ENCODE peak calls at places on chromosomes 7 and 10, in four cellular contexts. One of them, this sample, is unnamed.

GRCh38 chr7:51927738-51928137 is 611.1 kb upstream of the COBL start:
- DNase-seq in CD4-positive, CD25-positive, alpha-beta regulatory T cell: no peak
- DNase-seq in small intestine: no peak
- DNase-seq in tibial artery: no peak
- DNase-seq in this sample: no peak

GRCh38 chr10:61897671-61898434 is 3.6 kb upstream of the ARID5B start:
- DNase-seq in CD4-positive, CD25-positive, alpha-beta regulatory T cell: peak
- DNase-seq in small intestine: peak
- DNase-seq in tibial artery: no peak
- DNase-seq in this sample: peak

GRCh38 chr10:13348216-13349017 is at the start of gene SEPHS1:
- DNase-seq in CD4-positive, CD25-positive, alpha-beta regulatory T cell: peak
- DNase-seq in small intestine: peak
- DNase-seq in tibial artery: peak
- DNase-seq in this sample: peak

GRCh38 chr7:29384277-29384676 is 179.4 kb upstream of the PRR15 start:
- DNase-seq in CD4-positive, CD25-positive, alpha-beta regulatory T cell: no peak
- DNase-seq in small intestine: no peak
- DNase-seq in tibial artery: no peak
- DNase-seq in this sample: no peak

GRCh38 chr10:6140141-6140841 is 51.5 kb downstream of the RBM17 start:
- DNase-seq in CD4-positive, CD25-positive, alpha-beta regulatory T cell: peak
- DNase-seq in small intestine: no peak
- DNase-seq in tibial artery: no peak
- DNase-seq in this sample: no peak

GRCh38 chr7:78279035-78279434 is 480.5 kb downstream of the PHTF2 start:
- DNase-seq in CD4-positive, CD25-positive, alpha-beta regulatory T cell: no peak
- DNase-seq in small intestine: no peak
- DNase-seq in tibial artery: no peak
- DNase-seq in this sample: no peak

GRCh38 chr10:127875916-127876315 is 16.8 kb downstream of the CLRN3 start:
- DNase-seq in CD4-positive, CD25-positive, alpha-beta regulatory T cell: no peak
- DNase-seq in small intestine: no peak
- DNase-seq in tibial artery: no peak
- DNase-seq in this sample: no peak

GRCh38 chr7:56181010-56181409 is 64.8 kb upstream of the NUPR2 start:
- DNase-seq in CD4-positive, CD25-positive, alpha-beta regulatory T cell: no peak
- DNase-seq in small intestine: no peak
- DNase-seq in tibial artery: no peak
- DNase-seq in this sample: no peak

GRCh38 chr7:4282434-4283223 is 399.5 kb upstream of the FOXK1 start:
- DNase-seq in CD4-positive, CD25-positive, alpha-beta regulatory T cell: no peak
- DNase-seq in small intestine: no peak
- DNase-seq in tibial artery: no peak
- DNase-seq in this sample: no peak

GRCh38 chr7:128732521-128733277 is 6.5 kb upstream of the CALU start:
- DNase-seq in CD4-positive, CD25-positive, alpha-beta regulatory T cell: no peak
- DNase-seq in small intestine: no peak
- DNase-seq in tibial artery: no peak
- DNase-seq in this sample: no peak

GRCh38 chr10:54009672-54010071 is 791.4 kb downstream of the PCDH15 start:
- DNase-seq in CD4-positive, CD25-positive, alpha-beta regulatory T cell: no peak
- DNase-seq in small intestine: no peak
- DNase-seq in tibial artery: no peak
- DNase-seq in this sample: no peak

GRCh38 chr7:36287371-36288241 is 102.1 kb upstream of the ANLN start:
- DNase-seq in CD4-positive, CD25-positive, alpha-beta regulatory T cell: peak
- DNase-seq in small intestine: peak
- DNase-seq in tibial artery: no peak
- DNase-seq in this sample: no peak

GRCh38 chr7:113875224-113875623 is 43.6 kb downstream of the PPP1R3A start:
- DNase-seq in CD4-positive, CD25-positive, alpha-beta regulatory T cell: no peak
- DNase-seq in small intestine: no peak
- DNase-seq in tibial artery: no peak
- DNase-seq in this sample: no peak

GRCh38 chr7:141001561-141001960 is 13.2 kb downstream of the MRPS33 start:
- DNase-seq in CD4-positive, CD25-positive, alpha-beta regulatory T cell: no peak
- DNase-seq in small intestine: peak
- DNase-seq in tibial artery: no peak
- DNase-seq in this sample: no peak

GRCh38 chr7:87920578-87920977 is 13.5 kb upstream of the ADAM22 start:
- DNase-seq in CD4-positive, CD25-positive, alpha-beta regulatory T cell: no peak
- DNase-seq in small intestine: no peak
- DNase-seq in tibial artery: no peak
- DNase-seq in this sample: no peak

GRCh38 chr7:152459724-152460251 is 24.0 kb upstream of the KMT2C start:
- DNase-seq in CD4-positive, CD25-positive, alpha-beta regulatory T cell: no peak
- DNase-seq in small intestine: no peak
- DNase-seq in tibial artery: no peak
- DNase-seq in this sample: no peak

GRCh38 chr7:131110294-131111080 is 217.2 kb upstream of the MKLN1 start:
- DNase-seq in CD4-positive, CD25-positive, alpha-beta regulatory T cell: no peak
- DNase-seq in small intestine: peak
- DNase-seq in tibial artery: peak
- DNase-seq in this sample: no peak

GRCh38 chr10:24670964-24671670 is 52.6 kb downstream of the ARHGAP21 start:
- DNase-seq in CD4-positive, CD25-positive, alpha-beta regulatory T cell: no peak
- DNase-seq in small intestine: no peak
- DNase-seq in tibial artery: no peak
- DNase-seq in this sample: no peak

GRCh38 chr7:158017226-158018060 is 570.2 kb downstream of the PTPRN2 start:
- DNase-seq in CD4-positive, CD25-positive, alpha-beta regulatory T cell: no peak
- DNase-seq in small intestine: no peak
- DNase-seq in tibial artery: peak
- DNase-seq in this sample: no peak

GRCh38 chr10:71970331-71970730 is 6.1 kb downstream of the CHST3 start:
- DNase-seq in CD4-positive, CD25-positive, alpha-beta regulatory T cell: no peak
- DNase-seq in small intestine: no peak
- DNase-seq in tibial artery: no peak
- DNase-seq in this sample: no peak

GRCh38 chr7:125491137-125491536 is 561.5 kb upstream of the POT1 start:
- DNase-seq in CD4-positive, CD25-positive, alpha-beta regulatory T cell: no peak
- DNase-seq in small intestine: no peak
- DNase-seq in tibial artery: no peak
- DNase-seq in this sample: no peak

GRCh38 chr10:37975407-37975991 is 948 bp downstream of the ZNF25 start:
- DNase-seq in CD4-positive, CD25-positive, alpha-beta regulatory T cell: peak
- DNase-seq in small intestine: peak
- DNase-seq in tibial artery: no peak
- DNase-seq in this sample: no peak

GRCh38 chr10:127345231-127345965 is 149.0 kb upstream of the INSYN2A start:
- DNase-seq in CD4-positive, CD25-positive, alpha-beta regulatory T cell: no peak
- DNase-seq in small intestine: no peak
- DNase-seq in tibial artery: no peak
- DNase-seq in this sample: no peak

GRCh38 chr10:74917481-74918077 is 91.2 kb downstream of the KAT6B start:
- DNase-seq in CD4-positive, CD25-positive, alpha-beta regulatory T cell: no peak
- DNase-seq in small intestine: peak
- DNase-seq in tibial artery: no peak
- DNase-seq in this sample: no peak

GRCh38 chr7:74569501-74570075 is 87.9 kb upstream of the GTF2I start:
- DNase-seq in CD4-positive, CD25-positive, alpha-beta regulatory T cell: peak
- DNase-seq in small intestine: no peak
- DNase-seq in tibial artery: no peak
- DNase-seq in this sample: no peak

GRCh38 chr10:86962136-86962980 is 4.0 kb downstream of the SNCG start:
- DNase-seq in CD4-positive, CD25-positive, alpha-beta regulatory T cell: no peak
- DNase-seq in small intestine: no peak
- DNase-seq in tibial artery: peak
- DNase-seq in this sample: no peak

GRCh38 chr10:1360011-1360580 is 303.9 kb downstream of the WDR37 start:
- DNase-seq in CD4-positive, CD25-positive, alpha-beta regulatory T cell: peak
- DNase-seq in small intestine: no peak
- DNase-seq in tibial artery: no peak
- DNase-seq in this sample: no peak

GRCh38 chr10:95533590-95533989 is 27.6 kb downstream of the SORBS1 start:
- DNase-seq in CD4-positive, CD25-positive, alpha-beta regulatory T cell: no peak
- DNase-seq in small intestine: no peak
- DNase-seq in tibial artery: no peak
- DNase-seq in this sample: no peak

GRCh38 chr10:25487266-25487665 is 312.5 kb downstream of the GPR158 start:
- DNase-seq in CD4-positive, CD25-positive, alpha-beta regulatory T cell: no peak
- DNase-seq in small intestine: no peak
- DNase-seq in tibial artery: no peak
- DNase-seq in this sample: no peak

GRCh38 chr10:111446966-111447365 is 370.1 kb downstream of the ADRA2A start:
- DNase-seq in CD4-positive, CD25-positive, alpha-beta regulatory T cell: no peak
- DNase-seq in small intestine: no peak
- DNase-seq in tibial artery: no peak
- DNase-seq in this sample: no peak

GRCh38 chr10:63229192-63229591 is 96.1 kb downstream of the NRBF2 start:
- DNase-seq in CD4-positive, CD25-positive, alpha-beta regulatory T cell: no peak
- DNase-seq in small intestine: no peak
- DNase-seq in tibial artery: no peak
- DNase-seq in this sample: no peak

GRCh38 chr10:93462881-93463280 is 19.3 kb downstream of the MYOF start:
- DNase-seq in CD4-positive, CD25-positive, alpha-beta regulatory T cell: peak
- DNase-seq in small intestine: no peak
- DNase-seq in tibial artery: no peak
- DNase-seq in this sample: no peak

GRCh38 chr7:81416648-81417047 is 353.2 kb downstream of the HGF start:
- DNase-seq in CD4-positive, CD25-positive, alpha-beta regulatory T cell: no peak
- DNase-seq in small intestine: no peak
- DNase-seq in tibial artery: no peak
- DNase-seq in this sample: no peak
- H3K4me3 ChIP-seq in CD4-positive, CD25-positive, alpha-beta regulatory T cell: no peak
- H3K4me3 ChIP-seq in small intestine: no peak
- H3K4me3 ChIP-seq in tibial artery: no peak
- H3K4me3 ChIP-seq in this sample: no peak

GRCh38 chr7:153530441-153530840 is 521.8 kb upstream of the DPP6 start:
- DNase-seq in CD4-positive, CD25-positive, alpha-beta regulatory T cell: no peak
- DNase-seq in small intestine: no peak
- DNase-seq in tibial artery: no peak
- DNase-seq in this sample: no peak
- H3K27ac ChIP-seq in CD4-positive, CD25-positive, alpha-beta regulatory T cell: no peak
- H3K27ac ChIP-seq in small intestine: no peak
- H3K27ac ChIP-seq in tibial artery: no peak
- H3K27ac ChIP-seq in this sample: no peak

DNA sequence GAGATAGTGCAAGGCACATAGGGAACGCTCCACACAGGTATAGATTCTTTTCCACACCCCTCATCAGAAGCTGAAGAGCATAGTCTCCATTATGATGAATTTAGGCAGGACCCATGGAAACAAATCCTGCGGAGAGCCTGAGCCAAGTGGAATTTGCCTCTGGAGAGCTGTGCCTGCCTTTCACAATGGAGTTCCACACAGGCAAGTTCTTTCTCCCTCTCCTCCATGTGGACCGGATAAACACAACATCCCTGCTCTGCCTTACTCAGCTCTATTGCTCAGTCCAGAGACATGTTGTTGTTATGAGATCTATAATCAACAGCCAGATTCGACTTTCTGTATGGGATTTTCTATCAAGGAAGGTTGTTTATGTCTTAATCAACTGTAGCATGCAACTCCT is 59.4 kb upstream of the ELMO1 start:
- DNase-seq in CD4-positive, CD25-positive, alpha-beta regulatory T cell: no peak
- DNase-seq in small intestine: no peak
- DNase-seq in tibial artery: no peak
- DNase-seq in this sample: no peak
- H3K4me3 ChIP-seq in CD4-positive, CD25-positive, alpha-beta regulatory T cell: no peak
- H3K4me3 ChIP-seq in small intestine: no peak
- H3K4me3 ChIP-seq in tibial artery: no peak
- H3K4me3 ChIP-seq in this sample: no peak

GRCh38 chr7:80637453-80637852 is 989 bp upstream of the CD36 start:
- DNase-seq in CD4-positive, CD25-positive, alpha-beta regulatory T cell: no peak
- DNase-seq in small intestine: no peak
- DNase-seq in tibial artery: no peak
- DNase-seq in this sample: no peak
- H3K27ac ChIP-seq in CD4-positive, CD25-positive, alpha-beta regulatory T cell: no peak
- H3K27ac ChIP-seq in small intestine: no peak
- H3K27ac ChIP-seq in tibial artery: no peak
- H3K27ac ChIP-seq in this sample: no peak